ENCODE peak calls at places on chromosomes 6 and 20, in nine cellular contexts. One of them, this sample, is unnamed.
A peak's percentile ranks its signal among the peaks of the same experiment; 100 is the strongest.

GRCh38 chr6:46507426-46507825 is 16.2 kb upstream of the RCAN2 start:
- DNase-seq in cardiac muscle cell: no peak
- DNase-seq in NCI-H82: no peak
- DNase-seq in stimulated activated naive B cell treated with anti-CD40 and anti-IgM and Interleukin-4, amounts not matched to agents 10 μg/mL and 1 μg/mL and 100 μg/mL, for 72 hours: no peak
- DNase-seq in GM10248: no peak
- DNase-seq in stimulated activated CD4-positive, alpha-beta T cell treated with anti-CD3 and anti-CD28 coated beads, Interleukin-1b, Interleukin-23, amount 100 ng/mL, for 24 hours: no peak
- DNase-seq in NCI-H1436: no peak
- DNase-seq in A172: no peak
- DNase-seq in effector memory CD4-positive, alpha-beta T cell: no peak
- DNase-seq in this sample: no peak

GRCh38 chr6:4319992-4320683 is 184.8 kb upstream of the ECI2 start:
- DNase-seq in cardiac muscle cell: peak; percentile 74
- DNase-seq in NCI-H82: no peak
- DNase-seq in stimulated activated naive B cell treated with anti-CD40 and anti-IgM and Interleukin-4, amounts not matched to agents 10 μg/mL and 1 μg/mL and 100 μg/mL, for 72 hours: no peak
- DNase-seq in GM10248: no peak
- DNase-seq in stimulated activated CD4-positive, alpha-beta T cell treated with anti-CD3 and anti-CD28 coated beads, Interleukin-1b, Interleukin-23, amount 100 ng/mL, for 24 hours: no peak
- DNase-seq in NCI-H1436: no peak
- DNase-seq in A172: peak; percentile 60
- DNase-seq in effector memory CD4-positive, alpha-beta T cell: no peak
- DNase-seq in this sample: no peak

GRCh38 chr6:165729307-165729936 is 66.4 kb upstream of the PDE10A start:
- DNase-seq in cardiac muscle cell: peak; percentile 56
- DNase-seq in NCI-H82: peak; percentile 43
- DNase-seq in stimulated activated naive B cell treated with anti-CD40 and anti-IgM and Interleukin-4, amounts not matched to agents 10 μg/mL and 1 μg/mL and 100 μg/mL, for 72 hours: no peak
- DNase-seq in GM10248: peak; percentile 66
- DNase-seq in stimulated activated CD4-positive, alpha-beta T cell treated with anti-CD3 and anti-CD28 coated beads, Interleukin-1b, Interleukin-23, amount 100 ng/mL, for 24 hours: no peak
- DNase-seq in NCI-H1436: no peak
- DNase-seq in A172: peak; percentile 38
- DNase-seq in effector memory CD4-positive, alpha-beta T cell: no peak
- DNase-seq in this sample: peak; percentile 54

GRCh38 chr6:27468334-27468733 is 4.6 kb downstream of the ZNF184 start:
- DNase-seq in cardiac muscle cell: no peak
- DNase-seq in NCI-H82: no peak
- DNase-seq in stimulated activated naive B cell treated with anti-CD40 and anti-IgM and Interleukin-4, amounts not matched to agents 10 μg/mL and 1 μg/mL and 100 μg/mL, for 72 hours: no peak
- DNase-seq in GM10248: no peak
- DNase-seq in stimulated activated CD4-positive, alpha-beta T cell treated with anti-CD3 and anti-CD28 coated beads, Interleukin-1b, Interleukin-23, amount 100 ng/mL, for 24 hours: no peak
- DNase-seq in NCI-H1436: no peak
- DNase-seq in A172: peak; percentile 11
- DNase-seq in effector memory CD4-positive, alpha-beta T cell: no peak
- DNase-seq in this sample: no peak

GRCh38 chr20:58906894-58907293 is 54.4 kb downstream of the GNAS start:
- DNase-seq in cardiac muscle cell: peak; percentile 50
- DNase-seq in NCI-H82: peak; percentile 35
- DNase-seq in stimulated activated naive B cell treated with anti-CD40 and anti-IgM and Interleukin-4, amounts not matched to agents 10 μg/mL and 1 μg/mL and 100 μg/mL, for 72 hours: no peak
- DNase-seq in GM10248: no peak
- DNase-seq in stimulated activated CD4-positive, alpha-beta T cell treated with anti-CD3 and anti-CD28 coated beads, Interleukin-1b, Interleukin-23, amount 100 ng/mL, for 24 hours: no peak
- DNase-seq in NCI-H1436: no peak
- DNase-seq in A172: peak; percentile 67
- DNase-seq in effector memory CD4-positive, alpha-beta T cell: no peak
- DNase-seq in this sample: no peak

GRCh38 chr20:8078528-8078914 is 53.5 kb upstream of the PLCB1 start:
- DNase-seq in cardiac muscle cell: peak; percentile 61
- DNase-seq in NCI-H82: no peak
- DNase-seq in stimulated activated naive B cell treated with anti-CD40 and anti-IgM and Interleukin-4, amounts not matched to agents 10 μg/mL and 1 μg/mL and 100 μg/mL, for 72 hours: no peak
- DNase-seq in GM10248: no peak
- DNase-seq in stimulated activated CD4-positive, alpha-beta T cell treated with anti-CD3 and anti-CD28 coated beads, Interleukin-1b, Interleukin-23, amount 100 ng/mL, for 24 hours: no peak
- DNase-seq in NCI-H1436: no peak
- DNase-seq in A172: no peak
- DNase-seq in effector memory CD4-positive, alpha-beta T cell: no peak
- DNase-seq in this sample: no peak

GRCh38 chr20:1825492-1825891 is 69.7 kb upstream of the SIRPA start:
- DNase-seq in cardiac muscle cell: peak; percentile 76
- DNase-seq in NCI-H82: no peak
- DNase-seq in stimulated activated naive B cell treated with anti-CD40 and anti-IgM and Interleukin-4, amounts not matched to agents 10 μg/mL and 1 μg/mL and 100 μg/mL, for 72 hours: no peak
- DNase-seq in GM10248: no peak
- DNase-seq in stimulated activated CD4-positive, alpha-beta T cell treated with anti-CD3 and anti-CD28 coated beads, Interleukin-1b, Interleukin-23, amount 100 ng/mL, for 24 hours: no peak
- DNase-seq in NCI-H1436: no peak
- DNase-seq in A172: no peak
- DNase-seq in effector memory CD4-positive, alpha-beta T cell: no peak
- DNase-seq in this sample: no peak

GRCh38 chr20:58127731-58128130 is 100.7 kb downstream of the ANKRD60 start:
- DNase-seq in cardiac muscle cell: peak; percentile 77
- DNase-seq in NCI-H82: no peak
- DNase-seq in stimulated activated naive B cell treated with anti-CD40 and anti-IgM and Interleukin-4, amounts not matched to agents 10 μg/mL and 1 μg/mL and 100 μg/mL, for 72 hours: no peak
- DNase-seq in GM10248: no peak
- DNase-seq in stimulated activated CD4-positive, alpha-beta T cell treated with anti-CD3 and anti-CD28 coated beads, Interleukin-1b, Interleukin-23, amount 100 ng/mL, for 24 hours: no peak
- DNase-seq in NCI-H1436: no peak
- DNase-seq in A172: peak; percentile 99
- DNase-seq in effector memory CD4-positive, alpha-beta T cell: no peak
- DNase-seq in this sample: no peak

GRCh38 chr6:44304282-44305199 is 8.6 kb downstream of the AARS2 start:
- DNase-seq in cardiac muscle cell: peak; percentile 49
- DNase-seq in NCI-H82: peak; percentile 71
- DNase-seq in stimulated activated naive B cell treated with anti-CD40 and anti-IgM and Interleukin-4, amounts not matched to agents 10 μg/mL and 1 μg/mL and 100 μg/mL, for 72 hours: peak; percentile 19
- DNase-seq in GM10248: peak; percentile 79
- DNase-seq in stimulated activated CD4-positive, alpha-beta T cell treated with anti-CD3 and anti-CD28 coated beads, Interleukin-1b, Interleukin-23, amount 100 ng/mL, for 24 hours: no peak
- DNase-seq in NCI-H1436: no peak
- DNase-seq in A172: peak; percentile 57
- DNase-seq in effector memory CD4-positive, alpha-beta T cell: peak; percentile 12
- DNase-seq in this sample: peak; percentile 48